ENCODE peak calls at places on chromosome 9, in nine cellular contexts. S is CD8-positive, alpha-beta T cell; O is Peyer's patch; J is ascending aorta; K is AG09309; U is HFF-Myc; B is IMR-90; L is aorta; W is adrenal gland. X is an unnamed sample.
A peak's percentile ranks its signal among the peaks of the same experiment; 100 is the strongest.

GRCh38 chr9:16824545-16825041 is 45.9 kb downstream of the BNC2 start:
- DNase-seq in W (no peak), U (peak; percentile 82), K (peak; percentile 33), L (no peak), S (no peak), O (no peak), J (no peak), B (peak; percentile 85), X (no peak)

GRCh38 chr9:124929464-124929863 is 11.4 kb downstream of the GOLGA1 start:
- DNase-seq in S (no peak), W (no peak), U (no peak), J (no peak), B (no peak), K (no peak), O (no peak), L (no peak), X (no peak)

GRCh38 chr9:133855802-133856592 is 117.8 kb upstream of the SARDH start:
- DNase-seq in B (peak; percentile 87), W (peak; percentile 76), O (peak; percentile 90), S (no peak), J (peak; percentile 73), L (no peak), K (peak; percentile 92), U (no peak), X (no peak)

GRCh38 chr9:122816163-122816867 is 12.1 kb downstream of the PDCL start:
- DNase-seq in U (no peak), J (no peak), K (no peak), L (no peak), W (peak; percentile 46), S (peak; percentile 59), O (peak; percentile 71), B (no peak), X (no peak)

GRCh38 chr9:112193562-112194288 is 18.6 kb upstream of the SUSD1 start:
- DNase-seq in L (no peak), W (no peak), O (no peak), B (no peak), J (no peak), U (no peak), K (no peak), S (no peak), X (no peak)

GRCh38 chr9:34454571-34455065 is 3.8 kb downstream of the FAM219A start:
- DNase-seq in W (no peak), O (no peak), U (no peak), K (no peak), B (peak; percentile 67), J (no peak), S (no peak), L (no peak), X (no peak)

GRCh38 chr9:131274674-131275331 is 1.5 kb downstream of the FAM78A start:
- DNase-seq in J (no peak), W (no peak), K (no peak), S (peak; percentile 50), L (no peak), B (no peak), O (peak; percentile 82), U (no peak), X (no peak)

GRCh38 chr9:21465859-21466518 is 16.1 kb downstream of the IFNE start:
- DNase-seq in S (no peak), B (peak; percentile 68), O (no peak), K (peak; percentile 32), L (no peak), J (no peak), U (peak; percentile 71), W (no peak), X (no peak)

GRCh38 chr9:89635816-89636215 is 31.0 kb downstream of the GADD45G start:
- DNase-seq in L (no peak), W (no peak), O (no peak), S (no peak), B (no peak), K (no peak), U (no peak), J (no peak), X (no peak)

DNA sequence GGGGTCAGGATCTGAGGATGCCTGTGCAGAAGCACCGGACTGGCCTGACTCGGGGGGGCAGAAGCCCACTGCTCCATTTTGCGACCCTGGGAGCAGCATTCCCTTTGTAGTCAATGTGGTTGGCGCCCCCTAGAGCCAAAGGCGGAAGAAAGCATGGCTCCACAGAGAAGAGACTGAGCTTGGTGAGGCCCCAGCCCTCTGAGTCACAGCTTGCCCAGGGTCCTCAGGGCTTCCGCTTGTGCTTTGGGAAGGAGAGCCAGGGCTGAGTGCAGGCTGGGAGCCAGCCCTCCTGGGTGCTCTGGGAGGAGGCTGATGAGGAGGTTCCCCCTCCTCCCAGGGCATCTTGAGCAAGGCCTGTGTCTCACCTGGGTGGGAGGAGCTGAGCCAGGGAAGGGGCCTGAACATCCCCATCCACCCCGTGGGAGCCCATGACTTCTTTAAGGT is 5.5 kb upstream of the AQP3 start:
- DNase-seq in J (no peak), U (peak; percentile 60), B (peak; percentile 84), K (peak; percentile 37), S (peak; percentile 63), L (no peak), W (peak; percentile 76), O (peak; percentile 72), X (no peak)
- H3K4me3 ChIP-seq in J (no peak overlapping the region), U (no peak overlapping the region), B (no peak overlapping the region), K (no peak overlapping the region), S (no peak overlapping the region), L (no peak overlapping the region), W (no peak overlapping the region), O (no peak overlapping the region), X (no peak overlapping the region)

DNA sequence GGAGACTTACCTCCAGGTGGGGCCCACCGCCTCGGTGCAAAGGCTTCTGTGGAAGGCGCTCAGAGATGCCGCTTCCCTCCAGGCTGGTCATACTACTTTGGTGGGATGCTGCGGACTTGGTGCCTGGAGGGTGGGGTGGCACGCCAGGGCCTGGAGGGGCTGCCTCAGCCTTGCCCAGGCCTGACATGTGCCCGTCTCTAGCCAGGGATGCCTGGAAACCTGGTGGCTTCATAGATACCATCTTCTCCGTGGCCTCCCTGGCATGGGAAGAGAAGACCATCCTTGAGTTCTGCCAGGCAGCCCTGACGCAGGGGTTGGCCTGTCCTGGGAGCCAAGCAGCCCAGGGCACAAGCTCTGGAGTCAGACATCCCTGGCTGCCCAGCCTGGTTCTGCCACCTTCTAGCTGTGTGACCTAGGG is 28.3 kb downstream of the ORM2 start:
- DNase-seq in W (no peak), U (no peak), J (no peak), B (no peak), S (no peak), O (no peak), K (no peak), L (peak; percentile 55), X (no peak)
- H3K4me3 ChIP-seq in W (no peak overlapping the region), U (no peak overlapping the region), J (no peak overlapping the region), B (no peak overlapping the region), S (no peak overlapping the region), O (no peak overlapping the region), K (no peak overlapping the region), L (no peak overlapping the region), X (no peak overlapping the region)

GRCh38 chr9:129414377-129415021 is 206.4 kb downstream of the C9orf50 start:
- DNase-seq in J (no peak), U (no peak), B (peak; percentile 63), L (no peak), O (no peak), K (peak; percentile 37), W (no peak), S (peak; percentile 44), X (no peak)

GRCh38 chr9:129413537-129414376 is 207.1 kb downstream of the C9orf50 start:
- DNase-seq in K (peak; percentile 74), S (peak; percentile 99), W (peak; percentile 100), B (peak; percentile 94), U (peak; percentile 81), J (peak; percentile 99), O (peak; percentile 99), L (peak; percentile 100), X (peak; percentile 98)

GRCh38 chr9:129416831-129417604 is 203.9 kb downstream of the C9orf50 start:
- DNase-seq in W (no peak), B (no peak), O (no peak), U (peak; percentile 46), J (no peak), S (no peak), L (no peak), K (no peak), X (no peak)

GRCh38 chr9:129415954-129416651 is 204.8 kb downstream of the C9orf50 start:
- DNase-seq in W (peak; percentile 33), K (no peak), J (no peak), L (no peak), U (peak; percentile 78), O (no peak), B (no peak), S (no peak), X (no peak)

GRCh38 chr9:129415031-129415953 is 205.6 kb downstream of the C9orf50 start:
- DNase-seq in K (no peak), B (no peak), U (no peak), O (no peak), J (no peak), W (no peak), S (no peak), L (no peak), X (no peak)
- H3K4me3 ChIP-seq in K (no peak overlapping the region), B (no peak overlapping the region), U (no peak overlapping the region), O (no peak overlapping the region), J (no peak overlapping the region), W (no peak overlapping the region), S (no peak overlapping the region), L (no peak overlapping the region), X (no peak overlapping the region)

GRCh38 chr9:136373300-136374182 is at the start of gene CARD9:
- DNase-seq in W (peak; percentile 50), B (no peak), K (no peak), O (peak; percentile 58), L (no peak), S (no peak), J (no peak), U (no peak), X (no peak)

GRCh38 chr9:136370687-136371530 is 2.6 kb downstream of the CARD9 start:
- DNase-seq in W (no peak), L (no peak), U (no peak), J (no peak), B (peak; percentile 59), O (no peak), S (no peak), K (no peak), X (no peak)

GRCh38 chr9:136374183-136374575 is 710 bp upstream of the CARD9 start:
- DNase-seq in W (no peak), L (no peak), B (no peak), J (no peak), U (no peak), K (no peak), O (no peak), S (no peak), X (no peak)

GRCh38 chr9:136372006-136372405 is 1.5 kb downstream of the CARD9 start:
- DNase-seq in J (no peak), U (no peak), W (no peak), B (no peak), O (no peak), L (no peak), K (no peak), S (no peak), X (no peak)

DNA sequence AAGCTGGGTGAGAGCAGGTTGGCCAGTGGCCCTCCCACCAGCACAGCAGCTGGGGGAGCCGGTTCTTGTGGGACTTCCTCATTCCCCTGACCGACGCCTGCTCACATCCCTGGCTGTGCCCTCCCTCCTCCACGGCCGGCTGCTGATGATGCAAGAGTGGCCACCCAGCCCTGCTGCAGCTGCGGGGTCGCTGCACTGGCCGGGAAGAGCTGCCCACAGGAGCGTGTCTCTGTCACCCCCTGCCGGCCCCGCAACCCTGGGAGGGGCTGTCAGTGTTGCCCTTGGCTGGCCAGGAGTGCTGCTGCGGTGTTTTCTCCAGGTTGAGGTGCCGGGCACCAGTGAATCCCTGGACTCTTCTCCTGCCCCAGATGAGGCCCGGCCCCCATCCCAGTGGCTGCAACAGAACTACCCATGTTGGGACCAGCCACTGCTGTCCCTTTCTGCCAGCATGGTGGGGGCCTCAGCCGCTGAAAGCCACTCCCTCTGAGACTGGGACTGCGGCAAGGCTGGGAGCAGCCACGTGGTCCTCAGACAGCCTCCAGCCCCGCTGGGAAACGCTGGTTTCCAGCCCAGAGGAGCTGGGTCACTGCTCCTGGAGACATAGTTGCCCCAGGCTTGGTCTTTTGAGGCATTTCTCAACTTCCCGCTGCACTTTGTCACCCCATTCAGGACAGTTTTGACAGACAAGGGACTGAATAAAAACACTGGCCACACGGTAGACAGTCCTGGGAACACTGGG is 739 bp downstream of the CARD9 start:
- DNase-seq in U (no peak), B (peak; percentile 86), J (peak; percentile 80), K (no peak), O (peak; percentile 69), L (no peak), S (no peak), W (peak; percentile 64), X (no peak)
- H3K4me3 ChIP-seq in U (peak overlapping the region; percentile 23), B (no peak overlapping the region), J (peak overlapping the region; percentile 25), K (no peak overlapping the region), O (peak overlapping the region; percentile 40), L (no peak overlapping the region), S (no peak overlapping the region), W (peak overlapping the region; percentile 42), X (peak overlapping the region; percentile 61)

X was measured in coronary artery.